ENCODE peak calls at places on chromosome 13, in four cellular contexts. H is HepG2, L is WTC11, U is A549. C is an unnamed sample.

GRCh38 chr13:28739376-28739775 is 20.6 kb upstream of the SLC46A3 start:
- DNase-seq in L (no peak), H (no peak), U (no peak), C (no peak)

GRCh38 chr13:66036024-66036614 is 1194.0 kb downstream of the PCDH9 start:
- DNase-seq in L (no peak), U (no peak), H (no peak), C (peak; percentile 23)

GRCh38 chr13:30192320-30193093 is 114.8 kb downstream of the KATNAL1 start:
- DNase-seq in U (no peak), L (no peak), H (no peak), C (no peak)

GRCh38 chr13:104253063-104253680 is 1187.0 kb upstream of the SLC10A2 start:
- DNase-seq in H (no peak), L (no peak), U (no peak), C (no peak)

GRCh38 chr13:104737713-104738112 is 1671.5 kb upstream of the SLC10A2 start:
- DNase-seq in H (no peak), U (no peak), L (no peak), C (no peak)

GRCh38 chr13:80296638-80297037 is 44.3 kb downstream of the SPRY2 start:
- DNase-seq in H (no peak), U (no peak), L (peak; percentile 36), C (no peak)

GRCh38 chr13:32272021-32272695 is 43.0 kb downstream of the ZAR1L start:
- DNase-seq in H (no peak), L (no peak), U (no peak), C (no peak)

GRCh38 chr13:31213681-31214289 is 14.0 kb downstream of the B3GLCT start:
- DNase-seq in L (no peak), H (no peak), U (no peak), C (no peak)

GRCh38 chr13:75353786-75354193 is 128.2 kb downstream of the TBC1D4 start:
- DNase-seq in L (no peak), H (no peak), U (no peak), C (no peak)

GRCh38 chr13:38624822-38625221 is 62.1 kb upstream of the FREM2 start:
- DNase-seq in U (no peak), H (no peak), L (peak; percentile 52), C (no peak)

GRCh38 chr13:71213252-71213821 is 653.7 kb downstream of the DACH1 start:
- DNase-seq in H (no peak), U (no peak), L (no peak), C (no peak)

GRCh38 chr13:23087884-23088283 is 92.9 kb upstream of the SGCG start:
- DNase-seq in H (peak; percentile 23), L (peak; percentile 62), U (peak; percentile 13), C (peak; percentile 15)

GRCh38 chr13:109199280-109199679 is 569.9 kb downstream of the MYO16 start:
- DNase-seq in U (no peak), L (no peak), H (no peak), C (no peak)

GRCh38 chr13:99464441-99464949 is 36.8 kb upstream of the TM9SF2 start:
- DNase-seq in L (no peak), U (no peak), H (no peak), C (no peak)

GRCh38 chr13:38758278-38758677 is 71.4 kb downstream of the FREM2 start:
- DNase-seq in H (no peak), L (no peak), U (no peak), C (no peak)

GRCh38 chr13:104327217-104327616 is 1261.0 kb upstream of the SLC10A2 start:
- DNase-seq in L (no peak), H (no peak), U (no peak), C (no peak)

GRCh38 chr13:94660695-94661324 is 51.5 kb downstream of the SOX21 start:
- DNase-seq in U (peak; percentile 11), L (no peak), H (no peak), C (peak; percentile 63)

GRCh38 chr13:29548722-29549446 is 46.6 kb downstream of the SLC7A1 start:
- DNase-seq in H (no peak), L (no peak), U (no peak), C (peak; percentile 12)

GRCh38 chr13:36133950-36134349 is 2.8 kb upstream of the DCLK1 start:
- DNase-seq in U (no peak), H (no peak), L (no peak), C (no peak)

GRCh38 chr13:39855236-39855635 is 199.8 kb downstream of the COG6 start:
- DNase-seq in H (no peak), L (no peak), U (no peak), C (no peak)

GRCh38 chr13:80011448-80012212 is 329.3 kb downstream of the SPRY2 start:
- DNase-seq in L (no peak), H (no peak), U (no peak), C (no peak)

GRCh38 chr13:80547885-80548284 is 207.0 kb upstream of the SPRY2 start:
- DNase-seq in H (no peak), L (no peak), U (no peak), C (no peak)

GRCh38 chr13:43916828-43917227 is 37.1 kb downstream of the LACC1 start:
- DNase-seq in L (no peak), H (no peak), U (no peak), C (no peak)

GRCh38 chr13:104592127-104592526 is 1525.9 kb upstream of the SLC10A2 start:
- DNase-seq in U (no peak), L (no peak), H (no peak), C (no peak)

GRCh38 chr13:111967572-111968201 is 99.3 kb upstream of the SOX1 start:
- DNase-seq in U (no peak), H (no peak), L (no peak), C (no peak)

GRCh38 chr13:95243207-95243606 is 58.0 kb downstream of the ABCC4 start:
- DNase-seq in U (no peak), H (no peak), L (no peak), C (peak; percentile 87)

GRCh38 chr13:74301200-74302063 is 167.2 kb upstream of the KLF12 start:
- DNase-seq in U (no peak), H (no peak), L (peak; percentile 17), C (no peak)

GRCh38 chr13:74305876-74306275 is 171.7 kb upstream of the KLF12 start:
- DNase-seq in L (no peak), H (no peak), U (no peak), C (no peak)

DNA sequence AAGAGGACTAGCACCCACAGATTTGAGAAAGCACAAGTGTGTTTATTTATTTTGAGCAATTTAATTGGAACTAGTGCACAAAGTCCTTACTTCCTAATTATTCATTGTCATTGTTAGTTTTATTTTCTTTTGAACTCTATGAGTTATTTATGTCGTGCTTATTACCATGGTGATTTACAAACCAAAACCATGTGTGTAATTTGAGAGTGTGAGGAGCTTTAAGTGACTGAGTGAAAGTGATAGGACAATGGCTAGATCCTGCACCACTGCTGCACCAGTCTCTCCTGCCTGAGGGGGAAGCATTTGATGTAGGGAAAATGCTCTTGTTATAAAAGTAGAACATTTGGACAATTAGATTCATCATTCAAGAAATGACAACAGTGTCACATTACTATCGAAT is 172.3 kb upstream of the KLF12 start:
- DNase-seq in L (no peak), H (no peak), U (no peak), C (no peak)
- TF ChIP-seq HMGXB4 in L (no peak), H (no peak), U (no peak), C (no peak)

GRCh38 chr13:113759525-113760137 is 605 bp downstream of the TMEM255B start:
- DNase-seq in L (no peak), H (no peak), U (peak; percentile 7), C (no peak)
- TF ChIP-seq HMGXB4 in L (peak; percentile 53), H (no peak), U (no peak), C (no peak)

DNA sequence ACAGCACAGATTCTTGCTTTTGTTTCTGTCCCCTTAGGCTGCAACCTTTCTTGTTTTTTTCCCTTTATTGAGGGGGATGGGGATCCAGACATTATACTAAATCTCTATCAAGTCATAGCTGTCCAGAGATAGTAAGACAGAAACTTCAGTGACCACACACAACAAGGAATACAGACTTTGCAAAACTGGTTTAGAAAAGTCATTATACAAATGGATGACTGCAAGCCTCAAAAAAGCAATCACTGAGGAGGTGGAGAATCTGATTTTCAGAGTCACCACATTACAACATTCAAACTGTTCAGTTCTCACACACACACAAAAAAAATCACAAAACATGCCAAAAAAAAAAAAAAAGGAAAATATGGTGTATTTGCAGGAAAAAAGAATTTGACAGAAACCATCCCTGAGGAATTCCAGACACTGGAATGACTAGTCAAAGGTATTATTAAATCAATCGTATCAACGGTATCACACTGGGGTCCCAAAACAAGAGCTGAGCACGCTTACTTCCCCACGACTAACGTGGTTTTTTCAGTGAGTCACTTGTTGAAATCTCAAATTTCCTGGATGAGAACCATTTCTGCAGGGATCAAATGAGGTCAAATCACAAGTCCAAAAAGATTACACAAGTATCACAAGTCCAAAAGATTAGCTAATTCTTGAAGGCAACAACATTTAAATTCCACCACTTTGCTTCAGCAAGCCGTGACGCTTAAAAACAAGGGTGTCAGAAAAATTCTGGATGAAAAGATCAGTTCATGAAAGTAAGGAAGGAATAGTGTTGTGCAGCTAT is 41.2 kb downstream of the USP12 start:
- DNase-seq in H (no peak), U (no peak), L (no peak), C (no peak)
- TF ChIP-seq HMGXB4 in H (no peak), U (no peak), L (no peak), C (no peak)

GRCh38 chr13:51500687-51501086 is 47.9 kb upstream of the INTS6 start:
- DNase-seq in L (no peak), U (no peak), H (no peak), C (no peak)

GRCh38 chr13:51499841-51500240 is 47.0 kb upstream of the INTS6 start:
- DNase-seq in H (no peak), U (no peak), L (no peak), C (no peak)

GRCh38 chr13:51501096-51501495 is 48.3 kb upstream of the INTS6 start:
- DNase-seq in U (no peak), L (no peak), H (no peak), C (no peak)

GRCh38 chr13:51501592-51502205 is 48.9 kb upstream of the INTS6 start:
- DNase-seq in H (no peak), L (no peak), U (no peak), C (no peak)

GRCh38 chr13:51502206-51502651 is 49.4 kb upstream of the INTS6 start:
- DNase-seq in U (no peak), L (no peak), H (no peak), C (no peak)
- TF ChIP-seq HMGXB4 in U (no peak), L (no peak), H (no peak), C (no peak)

GRCh38 chr13:90686438-90686837 is 661.0 kb upstream of the MIR17HG start:
- DNase-seq in U (no peak), L (no peak), H (no peak), C (no peak)

GRCh38 chr13:90680826-90681225 is 666.7 kb upstream of the MIR17HG start:
- DNase-seq in U (no peak), H (no peak), L (no peak), C (no peak)

GRCh38 chr13:90689111-90689510 is 658.4 kb upstream of the MIR17HG start:
- DNase-seq in H (no peak), U (no peak), L (no peak), C (no peak)

GRCh38 chr13:90683711-90684131 is 663.8 kb upstream of the MIR17HG start:
- DNase-seq in U (no peak), H (no peak), L (no peak), C (no peak)
- TF ChIP-seq HMGXB4 in U (no peak), H (no peak), L (no peak), C (no peak)

DNA sequence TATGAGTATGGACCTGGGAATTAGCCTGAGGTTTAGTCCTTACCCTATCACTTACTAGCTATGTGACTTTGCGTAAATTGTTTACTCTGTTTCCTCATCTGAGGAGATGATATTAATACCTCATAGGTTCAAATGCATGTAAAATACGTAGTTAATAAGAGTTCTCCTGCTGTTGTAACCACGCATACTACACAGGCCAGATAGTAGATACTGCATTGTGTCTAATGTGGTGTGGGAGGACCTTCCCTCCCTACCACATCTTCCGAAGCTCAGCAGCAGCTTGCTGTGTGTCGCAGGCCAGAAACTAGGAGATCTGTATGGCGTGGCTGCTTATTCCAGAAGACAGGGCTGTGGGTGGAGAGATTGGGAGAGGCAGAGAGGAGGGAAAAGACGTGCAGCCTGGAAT is 23.0 kb downstream of the GTF2F2 start:
- DNase-seq in U (no peak), L (no peak), H (no peak), C (no peak)
- TF ChIP-seq HMGXB4 in U (no peak), L (no peak), H (no peak), C (no peak)